ENCODE peak calls at places on chromosome X, in five cellular contexts. One of them, this sample, is unnamed.

GRCh38 chrX:153929576-153929975 is 3.5 kb upstream of the ARHGAP4 start:
- DNase-seq in PC-3: no peak
- DNase-seq in neural progenitor cell: no peak
- DNase-seq in SK-N-SH: no peak
- DNase-seq in HCT116: no peak
- DNase-seq in this sample: no peak

GRCh38 chrX:22383988-22384387 is 111.3 kb downstream of the CBLL2 start:
- DNase-seq in SK-N-SH: no peak
- DNase-seq in neural progenitor cell: no peak
- DNase-seq in HCT116: no peak
- DNase-seq in PC-3: no peak
- DNase-seq in this sample: no peak

GRCh38 chrX:53481816-53482485 is 47.8 kb upstream of the HSD17B10 start:
- DNase-seq in neural progenitor cell: peak; percentile 76
- DNase-seq in PC-3: peak; percentile 81
- DNase-seq in HCT116: peak; percentile 45
- DNase-seq in SK-N-SH: peak; percentile 58
- DNase-seq in this sample: peak; percentile 63

GRCh38 chrX:103066606-103067005 is 2.6 kb upstream of the BEX1 start:
- DNase-seq in PC-3: peak; percentile 45
- DNase-seq in neural progenitor cell: no peak
- DNase-seq in SK-N-SH: no peak
- DNase-seq in HCT116: no peak
- DNase-seq in this sample: no peak

GRCh38 chrX:16320765-16321355 is 153.6 kb downstream of the MAGEB17 start:
- DNase-seq in HCT116: no peak
- DNase-seq in PC-3: no peak
- DNase-seq in neural progenitor cell: no peak
- DNase-seq in SK-N-SH: no peak
- DNase-seq in this sample: no peak

GRCh38 chrX:112888916-112889315 is 48.3 kb upstream of the AMOT start:
- DNase-seq in neural progenitor cell: peak; percentile 23
- DNase-seq in HCT116: no peak
- DNase-seq in SK-N-SH: no peak
- DNase-seq in PC-3: no peak
- DNase-seq in this sample: no peak

GRCh38 chrX:66150188-66150587 is 13.9 kb upstream of the HEPH start:
- DNase-seq in neural progenitor cell: no peak
- DNase-seq in HCT116: no peak
- DNase-seq in SK-N-SH: no peak
- DNase-seq in PC-3: no peak
- DNase-seq in this sample: no peak

GRCh38 chrX:11724122-11725017 is 33.7 kb upstream of the MSL3 start:
- DNase-seq in PC-3: peak; percentile 44
- DNase-seq in SK-N-SH: peak; percentile 42
- DNase-seq in neural progenitor cell: peak; percentile 12
- DNase-seq in HCT116: peak; percentile 7
- DNase-seq in this sample: peak; percentile 13

GRCh38 chrX:20143539-20143938 is 1.9 kb upstream of the EIF1AX start:
- DNase-seq in SK-N-SH: peak; percentile 23
- DNase-seq in neural progenitor cell: no peak
- DNase-seq in HCT116: no peak
- DNase-seq in PC-3: no peak
- DNase-seq in this sample: no peak

GRCh38 chrX:21838937-21839333 is 482 bp upstream of the MBTPS2 start:
- DNase-seq in neural progenitor cell: no peak
- DNase-seq in PC-3: peak; percentile 43
- DNase-seq in SK-N-SH: no peak
- DNase-seq in HCT116: no peak
- DNase-seq in this sample: peak; percentile 49

GRCh38 chrX:19532709-19533108 is 17.4 kb upstream of the MAP3K15 start:
- DNase-seq in neural progenitor cell: no peak
- DNase-seq in SK-N-SH: no peak
- DNase-seq in PC-3: no peak
- DNase-seq in HCT116: no peak
- DNase-seq in this sample: no peak

GRCh38 chrX:145609951-145610511 is 207.6 kb upstream of the SLITRK2 start:
- DNase-seq in PC-3: peak; percentile 80
- DNase-seq in SK-N-SH: no peak
- DNase-seq in neural progenitor cell: no peak
- DNase-seq in HCT116: no peak
- DNase-seq in this sample: no peak

GRCh38 chrX:134075894-134076718 is 90.7 kb upstream of the GPC3 start:
- DNase-seq in PC-3: no peak
- DNase-seq in neural progenitor cell: no peak
- DNase-seq in HCT116: no peak
- DNase-seq in SK-N-SH: no peak
- DNase-seq in this sample: no peak

GRCh38 chrX:45859407-45859806 is 658.7 kb upstream of the DIPK2B start:
- DNase-seq in neural progenitor cell: no peak
- DNase-seq in SK-N-SH: no peak
- DNase-seq in PC-3: no peak
- DNase-seq in HCT116: no peak
- DNase-seq in this sample: no peak

DNA sequence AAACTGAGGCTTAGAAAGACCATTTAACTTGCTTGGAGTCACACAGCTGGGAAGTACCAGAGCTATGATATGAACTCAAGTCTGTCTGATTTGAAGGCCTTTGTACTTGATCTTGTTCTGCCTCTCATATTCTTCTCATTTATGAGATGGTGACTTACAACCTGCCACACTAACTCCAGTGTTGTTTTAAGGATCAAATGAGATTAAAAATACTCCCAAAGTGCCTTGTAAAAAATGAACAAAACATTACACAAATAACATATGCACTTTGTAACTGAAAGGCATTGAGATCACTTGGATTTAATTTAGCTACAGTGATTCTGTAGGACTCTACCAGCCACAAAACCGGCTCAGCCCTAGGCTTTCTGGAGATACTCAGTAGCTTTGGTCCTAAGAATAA is 15.6 kb upstream of the MAP7D3 start:
- DNase-seq in PC-3: no peak
- DNase-seq in SK-N-SH: no peak
- DNase-seq in neural progenitor cell: no peak
- DNase-seq in HCT116: no peak
- DNase-seq in this sample: no peak
- TF ChIP-seq EZH2phosphoT487 in PC-3: no peak
- TF ChIP-seq EZH2phosphoT487 in SK-N-SH: no peak
- TF ChIP-seq EZH2phosphoT487 in neural progenitor cell: no peak
- TF ChIP-seq EZH2phosphoT487 in HCT116: no peak
- TF ChIP-seq EZH2phosphoT487 in this sample: no peak

DNA sequence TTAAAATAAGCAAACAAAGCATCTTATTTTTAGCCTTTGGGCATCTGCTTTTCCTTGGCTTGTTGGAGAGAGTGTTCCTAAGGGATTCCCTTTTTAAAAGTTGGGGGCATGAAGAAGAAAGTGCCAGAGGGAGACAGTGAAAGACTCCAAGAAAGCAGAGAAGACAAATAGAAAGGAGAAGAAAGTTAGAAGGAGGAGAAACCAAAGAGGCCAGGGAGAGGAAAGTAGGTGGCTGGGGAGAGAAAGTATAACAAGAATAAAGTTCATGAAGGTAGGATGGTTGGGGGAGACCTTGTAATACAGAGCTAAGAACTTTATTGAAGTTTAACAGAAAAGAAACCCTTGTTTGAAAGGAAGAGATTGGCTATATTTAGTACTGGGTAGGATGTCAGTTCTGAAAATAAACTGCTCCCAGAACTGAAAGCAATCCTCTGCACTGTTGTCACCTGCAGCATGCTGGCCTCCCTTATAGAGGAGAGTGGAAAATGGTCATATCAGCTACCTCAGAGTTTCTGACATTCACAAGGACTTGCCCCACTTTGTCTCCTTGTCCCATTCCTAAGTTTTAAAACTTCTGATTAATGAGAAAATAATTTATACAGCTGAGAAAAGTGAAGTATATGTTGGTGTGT is 125.3 kb upstream of the VAMP7 start:
- DNase-seq in PC-3: no peak
- DNase-seq in SK-N-SH: no peak
- DNase-seq in HCT116: no peak
- DNase-seq in neural progenitor cell: no peak
- DNase-seq in this sample: no peak
- H3K9me3 ChIP-seq in PC-3: no peaks in the 10 kb centered on the region
- H3K9me3 ChIP-seq in SK-N-SH: no peaks in the 10 kb centered on the region
- H3K9me3 ChIP-seq in HCT116: no peaks in the 10 kb centered on the region
- H3K9me3 ChIP-seq in neural progenitor cell: no peaks in the 10 kb centered on the region
- H3K9me3 ChIP-seq in this sample: no peaks in the 10 kb centered on the region

DNA sequence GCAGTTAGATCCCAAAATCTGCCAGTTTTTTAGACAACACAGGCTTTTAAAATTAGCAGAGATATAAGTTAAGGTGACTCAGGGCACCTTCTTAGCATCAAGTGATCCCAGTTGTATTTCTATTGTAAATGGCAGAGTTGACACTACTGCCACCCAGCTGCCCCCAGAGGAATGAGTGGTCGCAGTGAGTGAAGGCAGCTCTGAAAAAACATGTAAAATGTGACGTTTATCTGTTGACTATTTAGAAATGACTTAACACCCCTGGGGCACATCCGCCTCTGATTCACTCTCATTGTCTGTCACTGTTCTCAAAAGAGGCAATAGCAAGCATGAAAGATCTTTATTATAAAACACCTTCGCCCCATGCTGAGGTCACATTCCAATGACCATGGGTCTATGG is 592.4 kb downstream of the ACTRT1 start:
- DNase-seq in neural progenitor cell: peak; percentile 10
- DNase-seq in HCT116: no peak
- DNase-seq in PC-3: peak; percentile 6
- DNase-seq in SK-N-SH: no peak
- DNase-seq in this sample: no peak
- TF ChIP-seq EZH2phosphoT487 in neural progenitor cell: no peak
- TF ChIP-seq EZH2phosphoT487 in HCT116: no peak
- TF ChIP-seq EZH2phosphoT487 in PC-3: no peak
- TF ChIP-seq EZH2phosphoT487 in SK-N-SH: no peak
- TF ChIP-seq EZH2phosphoT487 in this sample: no peak

GRCh38 chrX:117092641-117093040 is 629.9 kb upstream of the CT83 start:
- DNase-seq in HCT116: no peak
- DNase-seq in PC-3: no peak
- DNase-seq in SK-N-SH: no peak
- DNase-seq in neural progenitor cell: no peak
- DNase-seq in this sample: no peak
- H3K9me3 ChIP-seq in HCT116: no peaks in the 10 kb centered on the region
- H3K9me3 ChIP-seq in PC-3: no peaks in the 10 kb centered on the region
- H3K9me3 ChIP-seq in SK-N-SH: peaks cover 4% of the 10 kb centered on the region
- H3K9me3 ChIP-seq in neural progenitor cell: peaks cover 49% of the 10 kb centered on the region
- H3K9me3 ChIP-seq in this sample: peaks cover 19% of the 10 kb centered on the region

GRCh38 chrX:34961662-34962061 is 19.1 kb downstream of the FAM47B start:
- DNase-seq in neural progenitor cell: no peak
- DNase-seq in HCT116: no peak
- DNase-seq in PC-3: no peak
- DNase-seq in SK-N-SH: no peak
- DNase-seq in this sample: no peak

DNA sequence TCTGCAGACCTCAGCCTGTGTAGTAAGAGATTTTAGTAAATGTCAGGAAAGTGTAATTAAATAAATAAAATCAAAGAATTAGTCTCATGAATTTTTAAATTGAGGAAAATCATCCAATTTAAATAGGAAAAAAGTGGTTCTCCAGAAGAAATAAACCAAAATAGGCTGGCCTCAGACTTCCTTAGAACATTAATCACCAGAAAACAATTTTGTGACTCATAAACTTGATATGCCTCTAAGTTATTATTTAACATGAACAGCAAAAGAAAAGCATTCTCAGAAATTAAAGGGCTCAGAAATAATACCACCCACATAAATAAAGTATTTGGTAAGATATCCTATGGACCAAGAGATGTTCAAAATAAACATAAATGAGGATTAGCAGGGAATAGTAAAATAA is 14.3 kb downstream of the FAM47B start:
- DNase-seq in PC-3: peak; percentile 67
- DNase-seq in HCT116: no peak
- DNase-seq in neural progenitor cell: no peak
- DNase-seq in SK-N-SH: no peak
- DNase-seq in this sample: no peak
- TF ChIP-seq EZH2phosphoT487 in PC-3: no peak
- TF ChIP-seq EZH2phosphoT487 in HCT116: no peak
- TF ChIP-seq EZH2phosphoT487 in neural progenitor cell: no peak
- TF ChIP-seq EZH2phosphoT487 in SK-N-SH: no peak
- TF ChIP-seq EZH2phosphoT487 in this sample: no peak

DNA sequence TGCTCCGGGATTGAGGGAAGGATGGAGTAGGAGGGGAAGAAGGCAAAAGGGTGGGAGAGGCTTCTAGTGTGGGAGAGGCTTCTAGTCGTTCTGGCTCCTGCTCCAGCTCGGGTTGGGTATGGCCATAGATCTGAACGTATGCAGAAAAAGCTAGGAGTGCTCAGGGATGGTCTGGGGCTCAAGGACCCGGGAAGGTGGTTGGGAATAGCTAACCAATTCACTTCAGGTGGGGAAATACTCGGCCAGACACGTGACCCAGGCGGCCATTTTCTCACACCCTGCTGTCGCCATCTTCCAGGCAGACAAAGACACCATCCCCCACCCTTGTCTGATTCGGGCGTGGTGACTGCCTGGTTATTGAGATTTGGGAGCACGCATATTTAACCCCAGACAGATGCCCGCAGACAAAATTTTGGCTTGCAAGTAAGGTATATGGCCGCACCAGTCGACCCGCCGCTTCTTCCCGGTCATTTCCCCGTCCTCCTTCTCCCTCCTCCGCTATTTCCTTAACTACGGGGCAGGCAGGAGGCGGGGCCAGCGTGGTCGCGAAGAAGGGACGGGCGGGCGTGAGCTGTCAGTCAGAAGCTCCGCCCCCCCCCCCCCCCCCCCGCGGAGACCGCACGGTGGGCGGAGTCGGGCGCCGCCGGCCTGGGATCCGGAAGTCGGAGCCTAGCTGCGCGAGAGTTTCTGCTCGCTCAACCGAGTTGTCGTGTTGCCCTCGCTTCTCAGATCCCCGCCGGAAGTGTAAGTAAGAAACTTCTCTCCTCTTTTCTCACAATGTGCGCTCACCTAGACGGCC is at the start of gene GNL3L:
- DNase-seq in SK-N-SH: peak; percentile 89
- DNase-seq in HCT116: peak; percentile 69
- DNase-seq in neural progenitor cell: peak; percentile 87
- DNase-seq in PC-3: peak; percentile 83
- DNase-seq in this sample: peak; percentile 87
- H3K9me3 ChIP-seq in SK-N-SH: no peaks in the 10 kb centered on the region
- H3K9me3 ChIP-seq in HCT116: no peaks in the 10 kb centered on the region
- H3K9me3 ChIP-seq in neural progenitor cell: peaks cover 6% of the 10 kb centered on the region
- H3K9me3 ChIP-seq in PC-3: no peaks in the 10 kb centered on the region
- H3K9me3 ChIP-seq in this sample: no peaks in the 10 kb centered on the region

GRCh38 chrX:82816001-82816400 is 692.1 kb upstream of the POU3F4 start:
- DNase-seq in neural progenitor cell: no peak
- DNase-seq in HCT116: no peak
- DNase-seq in SK-N-SH: no peak
- DNase-seq in PC-3: peak; percentile 3
- DNase-seq in this sample: no peak

GRCh38 chrX:82816572-82816971 is 691.5 kb upstream of the POU3F4 start:
- DNase-seq in PC-3: peak; percentile 79
- DNase-seq in HCT116: peak; percentile 18
- DNase-seq in SK-N-SH: no peak
- DNase-seq in neural progenitor cell: no peak
- DNase-seq in this sample: no peak

DNA sequence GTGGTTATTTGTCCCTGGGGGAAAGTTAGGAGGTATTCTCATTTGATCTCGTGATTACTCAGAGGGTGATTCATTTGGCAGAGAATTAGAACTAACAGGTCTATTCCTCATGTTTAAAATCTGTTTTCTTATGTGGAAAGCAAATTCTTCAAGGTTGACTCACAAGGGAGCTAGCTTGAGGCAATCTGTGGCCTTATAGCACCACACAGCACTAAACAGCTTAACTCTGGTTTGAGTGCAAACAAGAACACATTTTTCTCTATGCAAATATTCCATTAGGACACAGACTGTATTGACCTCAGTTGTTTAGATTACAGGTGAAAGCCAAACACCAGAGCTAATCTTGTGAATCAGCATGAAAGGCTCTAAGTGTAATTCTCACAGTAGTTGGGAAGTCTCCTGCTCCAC is 694.4 kb upstream of the POU3F4 start:
- DNase-seq in neural progenitor cell: no peak
- DNase-seq in PC-3: peak; percentile 97
- DNase-seq in HCT116: peak; percentile 80
- DNase-seq in SK-N-SH: no peak
- DNase-seq in this sample: peak; percentile 48
- TF ChIP-seq EZH2phosphoT487 in neural progenitor cell: no peak
- TF ChIP-seq EZH2phosphoT487 in PC-3: no peak
- TF ChIP-seq EZH2phosphoT487 in HCT116: no peak
- TF ChIP-seq EZH2phosphoT487 in SK-N-SH: no peak
- TF ChIP-seq EZH2phosphoT487 in this sample: peak; percentile 34